ENCODE peak calls at places on chromosomes 3 and 15, in seven cellular contexts. One of them, this sample, is unnamed.

GRCh38 chr15:42068601-42069000 is 25.8 kb downstream of the PLA2G4D start:
- DNase-seq in A549: no peak
- DNase-seq in prostate gland: no peak
- DNase-seq in uterus: no peak
- DNase-seq in Peyer's patch: no peak
- DNase-seq in esophagus muscularis mucosa: no peak
- DNase-seq in breast epithelium: no peak
- DNase-seq in this sample: no peak

GRCh38 chr15:43958894-43959330 is 132.1 kb downstream of the WDR76 start:
- DNase-seq in A549: no peak
- DNase-seq in prostate gland: no peak
- DNase-seq in uterus: no peak
- DNase-seq in Peyer's patch: no peak
- DNase-seq in esophagus muscularis mucosa: no peak
- DNase-seq in breast epithelium: no peak
- DNase-seq in this sample: no peak

GRCh38 chr3:15151166-15151565 is 52.2 kb upstream of the RBSN start:
- DNase-seq in A549: peak; percentile 28
- DNase-seq in prostate gland: no peak
- DNase-seq in uterus: no peak
- DNase-seq in Peyer's patch: no peak
- DNase-seq in esophagus muscularis mucosa: no peak
- DNase-seq in breast epithelium: no peak
- DNase-seq in this sample: no peak

GRCh38 chr3:127590282-127590592 is 296 bp downstream of the TPRA1 start:
- DNase-seq in A549: no peak
- DNase-seq in prostate gland: no peak
- DNase-seq in uterus: peak; percentile 29
- DNase-seq in Peyer's patch: no peak
- DNase-seq in esophagus muscularis mucosa: no peak
- DNase-seq in breast epithelium: no peak
- DNase-seq in this sample: no peak

GRCh38 chr15:90813796-90814192 is 54.6 kb upstream of the FURIN start:
- DNase-seq in A549: no peak
- DNase-seq in prostate gland: no peak
- DNase-seq in uterus: no peak
- DNase-seq in Peyer's patch: no peak
- DNase-seq in esophagus muscularis mucosa: no peak
- DNase-seq in breast epithelium: no peak
- DNase-seq in this sample: no peak

GRCh38 chr3:50502584-50503423 is 630 bp downstream of the CACNA2D2 start:
- DNase-seq in A549: no peak
- DNase-seq in prostate gland: no peak
- DNase-seq in uterus: no peak
- DNase-seq in Peyer's patch: no peak
- DNase-seq in esophagus muscularis mucosa: no peak
- DNase-seq in breast epithelium: no peak
- DNase-seq in this sample: no peak

GRCh38 chr3:188914556-188914955 is 257.2 kb upstream of the TPRG1 start:
- DNase-seq in A549: no peak
- DNase-seq in prostate gland: no peak
- DNase-seq in uterus: no peak
- DNase-seq in Peyer's patch: no peak
- DNase-seq in esophagus muscularis mucosa: no peak
- DNase-seq in breast epithelium: no peak
- DNase-seq in this sample: no peak

GRCh38 chr15:83692820-83693581 is 39.1 kb downstream of the ADAMTSL3 start:
- DNase-seq in A549: no peak
- DNase-seq in prostate gland: no peak
- DNase-seq in uterus: peak; percentile 47
- DNase-seq in Peyer's patch: no peak
- DNase-seq in esophagus muscularis mucosa: no peak
- DNase-seq in breast epithelium: no peak
- DNase-seq in this sample: no peak

GRCh38 chr3:111592941-111593340 is 2.2 kb downstream of the ZBED2 start:
- DNase-seq in A549: no peak
- DNase-seq in prostate gland: no peak
- DNase-seq in uterus: no peak
- DNase-seq in Peyer's patch: no peak
- DNase-seq in esophagus muscularis mucosa: no peak
- DNase-seq in breast epithelium: no peak
- DNase-seq in this sample: no peak

GRCh38 chr3:9978664-9979349 is 7.8 kb downstream of the EMC3 start:
- DNase-seq in A549: no peak
- DNase-seq in prostate gland: no peak
- DNase-seq in uterus: no peak
- DNase-seq in Peyer's patch: no peak
- DNase-seq in esophagus muscularis mucosa: no peak
- DNase-seq in breast epithelium: no peak
- DNase-seq in this sample: no peak

GRCh38 chr3:46214751-46215352 is 6.7 kb upstream of the CCR1 start:
- DNase-seq in A549: no peak
- DNase-seq in prostate gland: no peak
- DNase-seq in uterus: no peak
- DNase-seq in Peyer's patch: no peak
- DNase-seq in esophagus muscularis mucosa: peak; percentile 12
- DNase-seq in breast epithelium: no peak
- DNase-seq in this sample: no peak

GRCh38 chr3:99751649-99752048 is 66.0 kb upstream of the CMSS1 start:
- DNase-seq in A549: no peak
- DNase-seq in prostate gland: no peak
- DNase-seq in uterus: no peak
- DNase-seq in Peyer's patch: no peak
- DNase-seq in esophagus muscularis mucosa: no peak
- DNase-seq in breast epithelium: no peak
- DNase-seq in this sample: peak; percentile 9

GRCh38 chr15:64635486-64635815 is 139.9 kb downstream of the RBPMS2 start:
- DNase-seq in A549: no peak
- DNase-seq in prostate gland: peak; percentile 45
- DNase-seq in uterus: peak; percentile 68
- DNase-seq in Peyer's patch: no peak
- DNase-seq in esophagus muscularis mucosa: no peak
- DNase-seq in breast epithelium: no peak
- DNase-seq in this sample: no peak

GRCh38 chr3:13651775-13652428 is 103.0 kb downstream of the FBLN2 start:
- DNase-seq in A549: no peak
- DNase-seq in prostate gland: no peak
- DNase-seq in uterus: no peak
- DNase-seq in Peyer's patch: no peak
- DNase-seq in esophagus muscularis mucosa: no peak
- DNase-seq in breast epithelium: no peak
- DNase-seq in this sample: no peak

GRCh38 chr3:42747581-42747980 is 25.5 kb downstream of the CCDC13 start:
- DNase-seq in A549: no peak
- DNase-seq in prostate gland: no peak
- DNase-seq in uterus: no peak
- DNase-seq in Peyer's patch: no peak
- DNase-seq in esophagus muscularis mucosa: no peak
- DNase-seq in breast epithelium: no peak
- DNase-seq in this sample: no peak

GRCh38 chr3:128307029-128307633 is 153.8 kb downstream of the EEFSEC start:
- DNase-seq in A549: no peak
- DNase-seq in prostate gland: peak; percentile 59
- DNase-seq in uterus: no peak
- DNase-seq in Peyer's patch: no peak
- DNase-seq in esophagus muscularis mucosa: no peak
- DNase-seq in breast epithelium: no peak
- DNase-seq in this sample: no peak

GRCh38 chr3:25117005-25117593 is 311.0 kb upstream of the RARB start:
- DNase-seq in A549: no peak
- DNase-seq in prostate gland: no peak
- DNase-seq in uterus: no peak
- DNase-seq in Peyer's patch: no peak
- DNase-seq in esophagus muscularis mucosa: no peak
- DNase-seq in breast epithelium: no peak
- DNase-seq in this sample: no peak

GRCh38 chr15:49978171-49978570 is 140.9 kb downstream of the ATP8B4 start:
- DNase-seq in A549: no peak
- DNase-seq in prostate gland: no peak
- DNase-seq in uterus: no peak
- DNase-seq in Peyer's patch: no peak
- DNase-seq in esophagus muscularis mucosa: no peak
- DNase-seq in breast epithelium: no peak
- DNase-seq in this sample: no peak

GRCh38 chr3:46934508-46935167 is 41.9 kb downstream of the CCDC12 start:
- DNase-seq in A549: no peak
- DNase-seq in prostate gland: no peak
- DNase-seq in uterus: peak; percentile 42
- DNase-seq in Peyer's patch: no peak
- DNase-seq in esophagus muscularis mucosa: no peak
- DNase-seq in breast epithelium: no peak
- DNase-seq in this sample: peak; percentile 72

GRCh38 chr15:90205886-90206285 is 4.8 kb downstream of the SEMA4B start:
- DNase-seq in A549: no peak
- DNase-seq in prostate gland: no peak
- DNase-seq in uterus: no peak
- DNase-seq in Peyer's patch: no peak
- DNase-seq in esophagus muscularis mucosa: no peak
- DNase-seq in breast epithelium: no peak
- DNase-seq in this sample: no peak

GRCh38 chr15:68230157-68231100 is 901 bp upstream of the CLN6 start:
- DNase-seq in A549: no peak
- DNase-seq in prostate gland: peak; percentile 14
- DNase-seq in uterus: peak; percentile 53
- DNase-seq in Peyer's patch: no peak
- DNase-seq in esophagus muscularis mucosa: peak; percentile 88
- DNase-seq in breast epithelium: no peak
- DNase-seq in this sample: no peak

GRCh38 chr15:94670436-94671034 is 439.2 kb downstream of the MCTP2 start:
- DNase-seq in A549: peak; percentile 39
- DNase-seq in prostate gland: no peak
- DNase-seq in uterus: no peak
- DNase-seq in Peyer's patch: no peak
- DNase-seq in esophagus muscularis mucosa: no peak
- DNase-seq in breast epithelium: no peak
- DNase-seq in this sample: no peak

GRCh38 chr3:104943931-104944330 is 422.8 kb upstream of the ALCAM start:
- DNase-seq in A549: no peak
- DNase-seq in prostate gland: no peak
- DNase-seq in uterus: no peak
- DNase-seq in Peyer's patch: no peak
- DNase-seq in esophagus muscularis mucosa: no peak
- DNase-seq in breast epithelium: no peak
- DNase-seq in this sample: no peak

GRCh38 chr15:68379759-68380290 is 52.1 kb downstream of the ITGA11 start:
- DNase-seq in A549: no peak
- DNase-seq in prostate gland: peak; percentile 0
- DNase-seq in uterus: no peak
- DNase-seq in Peyer's patch: no peak
- DNase-seq in esophagus muscularis mucosa: peak; percentile 89
- DNase-seq in breast epithelium: no peak
- DNase-seq in this sample: no peak

GRCh38 chr3:52217409-52217805 is 8.0 kb downstream of the TLR9 start:
- DNase-seq in A549: no peak
- DNase-seq in prostate gland: no peak
- DNase-seq in uterus: no peak
- DNase-seq in Peyer's patch: no peak
- DNase-seq in esophagus muscularis mucosa: no peak
- DNase-seq in breast epithelium: no peak
- DNase-seq in this sample: no peak
- TF ChIP-seq POLR2A in A549: no peak
- TF ChIP-seq POLR2A in prostate gland: no peak
- TF ChIP-seq POLR2A in uterus: no peak
- TF ChIP-seq POLR2A in Peyer's patch: no peak
- TF ChIP-seq POLR2A in esophagus muscularis mucosa: no peak
- TF ChIP-seq POLR2A in breast epithelium: no peak
- TF ChIP-seq POLR2A in this sample: no peak

GRCh38 chr3:124886168-124887051 is 755 bp downstream of the ITGB5 start:
- DNase-seq in A549: peak; percentile 52
- DNase-seq in prostate gland: peak; percentile 62
- DNase-seq in uterus: peak; percentile 40
- DNase-seq in Peyer's patch: peak; percentile 80
- DNase-seq in esophagus muscularis mucosa: no peak
- DNase-seq in breast epithelium: peak; percentile 55
- DNase-seq in this sample: peak; percentile 53

GRCh38 chr3:124888482-124889441 is 1.6 kb upstream of the ITGB5 start:
- DNase-seq in A549: no peak
- DNase-seq in prostate gland: no peak
- DNase-seq in uterus: no peak
- DNase-seq in Peyer's patch: no peak
- DNase-seq in esophagus muscularis mucosa: no peak
- DNase-seq in breast epithelium: no peak
- DNase-seq in this sample: no peak

GRCh38 chr3:124885466-124886167 is 1.5 kb downstream of the ITGB5 start:
- DNase-seq in A549: no peak
- DNase-seq in prostate gland: no peak
- DNase-seq in uterus: no peak
- DNase-seq in Peyer's patch: no peak
- DNase-seq in esophagus muscularis mucosa: no peak
- DNase-seq in breast epithelium: no peak
- DNase-seq in this sample: no peak

GRCh38 chr3:124887996-124888298 is 782 bp upstream of the ITGB5 start:
- DNase-seq in A549: no peak
- DNase-seq in prostate gland: no peak
- DNase-seq in uterus: no peak
- DNase-seq in Peyer's patch: no peak
- DNase-seq in esophagus muscularis mucosa: no peak
- DNase-seq in breast epithelium: no peak
- DNase-seq in this sample: no peak

GRCh38 chr3:124887177-124887995 is at the start of gene ITGB5:
- DNase-seq in A549: peak; percentile 53
- DNase-seq in prostate gland: peak; percentile 82
- DNase-seq in uterus: peak; percentile 83
- DNase-seq in Peyer's patch: peak; percentile 89
- DNase-seq in esophagus muscularis mucosa: peak; percentile 94
- DNase-seq in breast epithelium: peak; percentile 77
- DNase-seq in this sample: peak; percentile 60
- TF ChIP-seq POLR2A in A549: peak; percentile 68
- TF ChIP-seq POLR2A in prostate gland: peak; percentile 81
- TF ChIP-seq POLR2A in uterus: peak; percentile 63
- TF ChIP-seq POLR2A in Peyer's patch: peak; percentile 73
- TF ChIP-seq POLR2A in esophagus muscularis mucosa: peak; percentile 60
- TF ChIP-seq POLR2A in breast epithelium: peak; percentile 10
- TF ChIP-seq POLR2A in this sample: peak; percentile 61

DNA sequence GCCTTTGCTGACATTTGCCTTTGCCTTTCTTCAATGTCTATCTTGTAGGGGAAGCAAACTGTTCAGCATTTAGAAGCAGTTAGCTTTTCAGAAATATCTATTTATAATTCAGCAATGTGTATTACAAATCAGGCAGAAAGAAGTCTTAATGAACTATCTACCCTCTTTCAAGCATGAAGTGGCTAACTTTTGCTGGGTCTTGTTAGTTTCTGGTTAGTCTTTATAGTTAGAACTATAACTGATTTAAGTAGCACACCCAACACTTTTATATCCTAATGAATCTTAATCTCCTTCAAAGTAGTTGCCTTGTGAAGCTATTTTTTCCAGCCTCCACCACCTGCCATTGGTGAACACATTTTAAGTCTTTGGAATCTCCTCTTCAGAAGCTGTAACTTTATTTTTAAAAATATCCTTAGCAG is 13.3 kb downstream of the CCNL1 start:
- DNase-seq in A549: no peak
- DNase-seq in prostate gland: no peak
- DNase-seq in uterus: no peak
- DNase-seq in Peyer's patch: no peak
- DNase-seq in esophagus muscularis mucosa: no peak
- DNase-seq in breast epithelium: no peak
- DNase-seq in this sample: no peak
- TF ChIP-seq POLR2A in A549: no peak
- TF ChIP-seq POLR2A in prostate gland: no peak
- TF ChIP-seq POLR2A in uterus: no peak
- TF ChIP-seq POLR2A in Peyer's patch: no peak
- TF ChIP-seq POLR2A in esophagus muscularis mucosa: no peak
- TF ChIP-seq POLR2A in breast epithelium: no peak
- TF ChIP-seq POLR2A in this sample: no peak

GRCh38 chr15:88454867-88455810 is 12.0 kb downstream of the MRPL46 start:
- DNase-seq in A549: peak; percentile 78
- DNase-seq in prostate gland: peak; percentile 37
- DNase-seq in uterus: peak; percentile 52
- DNase-seq in Peyer's patch: peak; percentile 67
- DNase-seq in esophagus muscularis mucosa: peak; percentile 87
- DNase-seq in breast epithelium: no peak
- DNase-seq in this sample: peak; percentile 51
- TF ChIP-seq POLR2A in A549: no peak
- TF ChIP-seq POLR2A in prostate gland: no peak
- TF ChIP-seq POLR2A in uterus: no peak
- TF ChIP-seq POLR2A in Peyer's patch: no peak
- TF ChIP-seq POLR2A in esophagus muscularis mucosa: no peak
- TF ChIP-seq POLR2A in breast epithelium: no peak
- TF ChIP-seq POLR2A in this sample: no peak